ENCODE peak calls at places on chromosomes 6 and 20, in five cellular contexts. L is PC-9; D is naive thymus-derived CD8-positive, alpha-beta T cell; X is CD8-positive, alpha-beta T cell; I is hypothalamus. P is an unnamed sample.

GRCh38 chr6:24919404-24919892 is 16.3 kb downstream of the RIPOR2 start:
- DNase-seq in L (no peak), D (no peak), I (no peak), X (no peak), P (peak; percentile 46)

GRCh38 chr20:2139250-2139649 is 37.6 kb downstream of the STK35 start:
- DNase-seq in D (no peak), L (no peak), I (no peak), X (no peak), P (no peak)

GRCh38 chr6:42453649-42454427 is 2.1 kb upstream of the TRERF1 start:
- DNase-seq in X (no peak), D (no peak), L (no peak), I (no peak), P (peak; percentile 22)

GRCh38 chr6:56387621-56388413 is 140.4 kb upstream of the COL21A1 start:
- DNase-seq in L (no peak), I (no peak), D (no peak), X (no peak), P (no peak)

GRCh38 chr6:35473075-35473848 is 5.1 kb downstream of the RPL10A start:
- DNase-seq in I (no peak), X (no peak), D (peak; percentile 37), L (no peak), P (no peak)

GRCh38 chr20:1820137-1821074 is 74.8 kb upstream of the SIRPA start:
- DNase-seq in D (no peak), I (no peak), L (no peak), X (no peak), P (no peak)

GRCh38 chr20:1364106-1364505 is 28.7 kb downstream of the FKBP1A start:
- DNase-seq in X (no peak), D (no peak), I (no peak), L (no peak), P (no peak)

GRCh38 chr6:7389162-7389450 is 436 bp downstream of the CAGE1 start:
- DNase-seq in X (no peak), L (peak; percentile 57), D (no peak), I (no peak), P (no peak)

GRCh38 chr20:36092424-36093024 is 62.0 kb upstream of the EPB41L1 start:
- DNase-seq in X (no peak), I (no peak), D (no peak), L (no peak), P (peak; percentile 65)

GRCh38 chr6:144434308-144434990 is 149.3 kb downstream of the UTRN start:
- DNase-seq in D (no peak), L (peak; percentile 52), X (no peak), I (no peak), P (no peak)

GRCh38 chr6:161169060-161169459 is 104.8 kb downstream of the AGPAT4 start:
- DNase-seq in I (no peak), L (no peak), X (no peak), D (no peak), P (peak; percentile 42)

GRCh38 chr20:32017711-32018251 is 7.5 kb downstream of the CCM2L start:
- DNase-seq in L (peak; percentile 73), I (no peak), D (no peak), X (peak; percentile 21), P (peak; percentile 96)